ENCODE peak calls at places on chromosomes 2 and 18, in eight cellular contexts. X is colonic mucosa, K is IMR-90, D is SJSA1, N is MM.1S, T is cardiac muscle cell, E is right cardiac atrium, H is heart right ventricle. Q is an unnamed sample.

GRCh38 chr2:117762454-117762853 is 52.0 kb upstream of the DDX18 start:
- DNase-seq in K (no peak), D (no peak), H (no peak), E (no peak), X (no peak), N (no peak), T (no peak), Q (no peak)

GRCh38 chr2:101446869-101447268 is 28.0 kb downstream of the RFX8 start:
- DNase-seq in N (no peak), X (no peak), T (no peak), E (no peak), D (peak; percentile 58), H (no peak), K (peak; percentile 93), Q (no peak)

GRCh38 chr2:60989256-60989655 is 28.3 kb upstream of the PEX13 start:
- DNase-seq in X (peak; percentile 29), K (no peak), T (no peak), N (no peak), E (no peak), D (no peak), H (no peak), Q (no peak)

GRCh38 chr2:66839551-66840320 is 404.8 kb downstream of the MEIS1 start:
- DNase-seq in X (no peak), N (no peak), H (no peak), E (no peak), K (peak; percentile 100), D (peak; percentile 81), T (no peak), Q (no peak)

GRCh38 chr2:65778126-65778525 is 345.7 kb upstream of the SPRED2 start:
- DNase-seq in D (no peak), X (no peak), H (no peak), T (no peak), N (no peak), K (no peak), E (no peak), Q (no peak)

GRCh38 chr2:101533611-101534601 is 59.0 kb upstream of the RFX8 start:
- DNase-seq in X (no peak), H (peak; percentile 19), D (no peak), T (no peak), N (no peak), E (peak; percentile 50), K (no peak), Q (peak; percentile 59)

GRCh38 chr2:42913280-42913878 is 121.0 kb upstream of the HAAO start:
- DNase-seq in E (no peak), K (peak; percentile 35), T (no peak), D (no peak), X (no peak), H (no peak), N (no peak), Q (no peak)

GRCh38 chr2:128605931-128606330 is 287.3 kb upstream of the HS6ST1 start:
- DNase-seq in H (no peak), D (no peak), K (no peak), X (no peak), E (no peak), T (no peak), N (no peak), Q (peak; percentile 59)

GRCh38 chr2:230156782-230157181 is 63.0 kb downstream of the SP110 start:
- DNase-seq in N (no peak), D (no peak), X (no peak), T (no peak), H (no peak), E (no peak), K (no peak), Q (no peak)

GRCh38 chr2:7010376-7010775 is 93.2 kb downstream of the RNF144A start:
- DNase-seq in E (no peak), K (peak; percentile 3), T (no peak), N (no peak), X (no peak), D (no peak), H (no peak), Q (no peak)

GRCh38 chr18:45398448-45398847 is 216.8 kb upstream of the SLC14A2 start:
- DNase-seq in X (no peak), N (no peak), D (peak; percentile 69), K (no peak), H (no peak), E (no peak), T (no peak), Q (no peak)

GRCh38 chr18:57533399-57533884 is 53.1 kb downstream of the FECH start:
- DNase-seq in K (peak; percentile 3), E (peak; percentile 15), T (peak; percentile 46), H (no peak), X (no peak), D (no peak), N (no peak), Q (no peak)

GRCh38 chr2:27915874-27916273 is 25.3 kb downstream of the BABAM2 start:
- DNase-seq in D (no peak), N (no peak), K (peak; percentile 6), H (no peak), X (no peak), T (no peak), E (no peak), Q (no peak)

GRCh38 chr2:179020156-179020750 is 29.7 kb downstream of the CCDC141 start:
- DNase-seq in X (peak; percentile 27), K (no peak), H (peak; percentile 20), E (no peak), D (no peak), N (peak; percentile 54), T (peak; percentile 53), Q (no peak)

GRCh38 chr2:113219889-113220641 is 46.3 kb downstream of the PSD4 start:
- DNase-seq in N (no peak), T (no peak), X (peak; percentile 86), H (peak; percentile 51), K (peak; percentile 45), D (no peak), E (peak; percentile 64), Q (peak; percentile 90)

GRCh38 chr2:171237754-171238505 is 77.2 kb upstream of the TLK1 start:
- DNase-seq in H (no peak), T (no peak), K (no peak), D (no peak), E (no peak), N (no peak), X (no peak), Q (no peak)

GRCh38 chr2:98909381-98910211 is 26.4 kb downstream of the CRACDL start:
- DNase-seq in E (no peak), X (no peak), H (no peak), T (peak; percentile 88), K (peak; percentile 85), D (peak; percentile 28), N (no peak), Q (peak; percentile 67)
- H3K4me1 ChIP-seq in E (peaks cover 5% of the 10 kb centered on the region), X (no peaks in the 10 kb centered on the region), H (peaks cover 4% of the 10 kb centered on the region), T (peaks cover 16% of the 10 kb centered on the region), K (peaks cover 13% of the 10 kb centered on the region), D (no peaks in the 10 kb centered on the region), N (no peaks in the 10 kb centered on the region), Q (no peaks in the 10 kb centered on the region)

GRCh38 chr2:20536619-20537422 is 89.9 kb downstream of the RHOB start:
- DNase-seq in K (no peak), H (no peak), X (no peak), T (no peak), E (no peak), N (no peak), D (no peak), Q (no peak)
- H3K4me1 ChIP-seq in K (peaks cover 2% of the 10 kb centered on the region), H (peaks cover 4% of the 10 kb centered on the region), X (no peaks in the 10 kb centered on the region), T (no peaks in the 10 kb centered on the region), E (peaks cover 2% of the 10 kb centered on the region), N (no peaks in the 10 kb centered on the region), D (peaks cover 21% of the 10 kb centered on the region), Q (peaks cover 3% of the 10 kb centered on the region)

GRCh38 chr18:2969695-2970094 is 43.2 kb downstream of the LPIN2 start:
- DNase-seq in H (no peak), D (no peak), N (no peak), K (no peak), E (no peak), X (no peak), T (no peak), Q (no peak)

GRCh38 chr18:2974731-2975130 is 38.2 kb downstream of the LPIN2 start:
- DNase-seq in K (no peak), N (no peak), D (no peak), H (no peak), X (no peak), E (no peak), T (no peak), Q (no peak)

GRCh38 chr18:2970762-2971659 is 41.9 kb downstream of the LPIN2 start:
- DNase-seq in D (no peak), X (no peak), K (peak; percentile 25), N (no peak), E (no peak), T (no peak), H (no peak), Q (no peak)

GRCh38 chr18:2970344-2970743 is 42.6 kb downstream of the LPIN2 start:
- DNase-seq in N (no peak), T (no peak), K (no peak), D (no peak), E (no peak), X (no peak), H (no peak), Q (no peak)

GRCh38 chr18:2971741-2972552 is 41.0 kb downstream of the LPIN2 start:
- DNase-seq in E (peak; percentile 41), H (peak; percentile 36), N (no peak), T (no peak), D (no peak), X (no peak), K (no peak), Q (no peak)
- H3K4me1 ChIP-seq in E (peaks cover 14% of the 10 kb centered on the region), H (no peaks in the 10 kb centered on the region), N (no peaks in the 10 kb centered on the region), T (peaks cover 52% of the 10 kb centered on the region), D (peaks cover 11% of the 10 kb centered on the region), X (peaks cover 5% of the 10 kb centered on the region), K (peaks cover 14% of the 10 kb centered on the region), Q (no peaks in the 10 kb centered on the region)

GRCh38 chr2:36356199-36356989 is 816 bp downstream of the CRIM1 start:
- DNase-seq in N (peak; percentile 39), H (peak; percentile 56), D (peak; percentile 52), K (peak; percentile 34), E (peak; percentile 64), X (no peak), T (peak; percentile 78), Q (peak; percentile 77)

GRCh38 chr2:36357506-36358316 is 2.1 kb downstream of the CRIM1 start:
- DNase-seq in N (no peak), H (peak; percentile 38), X (peak; percentile 65), D (peak; percentile 78), E (peak; percentile 35), T (peak; percentile 61), K (peak; percentile 85), Q (peak; percentile 62)

GRCh38 chr2:36355890-36356198 is 266 bp downstream of the CRIM1 start:
- DNase-seq in E (no peak), D (no peak), H (no peak), X (no peak), T (no peak), N (no peak), K (no peak), Q (no peak)

GRCh38 chr2:36358317-36358659 is 2.7 kb downstream of the CRIM1 start:
- DNase-seq in E (no peak), N (no peak), K (peak; percentile 55), T (no peak), H (no peak), X (no peak), D (no peak), Q (no peak)

DNA sequence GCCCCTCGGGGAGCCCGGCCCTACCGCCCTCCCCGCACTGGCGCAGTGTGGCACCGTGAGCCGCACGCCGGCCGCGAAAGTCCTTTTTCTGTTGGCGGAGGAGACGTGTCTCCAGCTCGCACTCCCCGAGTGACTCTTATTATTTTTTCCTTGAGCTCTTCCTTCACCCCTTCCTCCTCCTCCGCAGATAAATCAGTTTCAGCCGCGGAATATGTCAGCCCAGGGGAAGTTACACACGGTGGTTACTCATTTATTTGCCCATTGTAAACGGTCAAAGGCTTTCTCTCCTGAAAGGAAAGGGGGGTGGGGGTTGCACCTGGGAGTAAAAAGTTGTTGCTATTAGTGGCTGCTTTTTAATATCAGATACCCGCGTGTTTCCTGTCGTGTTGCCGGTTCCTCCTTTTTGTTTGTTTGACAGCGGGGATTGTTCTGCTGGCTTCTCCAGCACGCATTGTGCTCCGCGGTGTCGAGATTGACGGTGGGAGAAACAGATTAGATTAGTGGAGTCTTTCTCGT is 1.5 kb downstream of the CRIM1 start:
- DNase-seq in D (no peak), E (no peak), X (no peak), K (peak; percentile 50), N (peak; percentile 32), H (peak; percentile 19), T (no peak), Q (no peak)
- H3K4me1 ChIP-seq in D (peaks cover 58% of the 10 kb centered on the region), E (no peaks in the 10 kb centered on the region), X (peaks cover 3% of the 10 kb centered on the region), K (peaks cover 21% of the 10 kb centered on the region), N (peaks cover 18% of the 10 kb centered on the region), H (peaks cover 8% of the 10 kb centered on the region), T (no peaks in the 10 kb centered on the region), Q (no peaks in the 10 kb centered on the region)